ENCODE peak calls at places on chromosome 10, in six cellular contexts. P is HCT116, G is tibial artery, N is fibroblast of lung, B is IMR-90, W is T-helper 22 cell. X is an unnamed sample.

GRCh38 chr10:72126184-72126871 is 38.0 kb upstream of the SPOCK2 start:
- DNase-seq in P (peak), G (no peak), N (peak), B (peak), W (no peak), X (peak)

GRCh38 chr10:74855027-74855426 is 28.6 kb downstream of the KAT6B start:
- DNase-seq in P (no peak), G (no peak), N (no peak), B (no peak), W (no peak), X (peak)

GRCh38 chr10:29646238-29646902 is 11.6 kb upstream of the SVIL start:
- DNase-seq in P (no peak), G (peak), N (peak), B (peak), W (no peak), X (peak)

GRCh38 chr10:71772832-71773220 is 494 bp downstream of the VSIR start:
- DNase-seq in P (no peak), G (no peak), N (no peak), B (no peak), W (no peak), X (no peak)

GRCh38 chr10:103824281-103824680 is 31.1 kb downstream of the SH3PXD2A start:
- DNase-seq in P (no peak), G (no peak), N (no peak), B (no peak), W (no peak), X (no peak)

GRCh38 chr10:46530249-46531186 is 25.9 kb downstream of the GPRIN2 start:
- DNase-seq in P (no peak), G (no peak), N (peak), B (peak), W (no peak), X (peak)

GRCh38 chr10:132526676-132527075 is 10.9 kb upstream of the INPP5A start:
- DNase-seq in P (no peak), G (peak), N (peak), B (peak), W (no peak), X (no peak)

GRCh38 chr10:34492081-34492480 is 323.0 kb downstream of the PARD3 start:
- DNase-seq in P (no peak), G (no peak), N (no peak), B (no peak), W (no peak), X (peak)

GRCh38 chr10:70940834-70941568 is 52.6 kb upstream of the PCBD1 start:
- DNase-seq in P (no peak), G (no peak), N (peak), B (no peak), W (no peak), X (peak)

GRCh38 chr10:97676770-97677581 is 10.1 kb downstream of the AVPI1 start:
- DNase-seq in P (no peak), G (no peak), N (peak), B (peak), W (no peak), X (peak)

GRCh38 chr10:11344550-11344949 is 266.9 kb downstream of the USP6NL start:
- DNase-seq in P (no peak), G (no peak), N (no peak), B (no peak), W (no peak), X (no peak)

GRCh38 chr10:128437786-128438350 is 311.6 kb upstream of the MKI67 start:
- DNase-seq in P (no peak), G (no peak), N (no peak), B (no peak), W (no peak), X (no peak)

GRCh38 chr10:61841338-61841875 is 60.1 kb upstream of the ARID5B start:
- DNase-seq in P (no peak), G (no peak), N (no peak), B (no peak), W (no peak), X (no peak)

GRCh38 chr10:63042256-63042655 is 90.9 kb upstream of the NRBF2 start:
- DNase-seq in P (no peak), G (no peak), N (no peak), B (no peak), W (no peak), X (no peak)

GRCh38 chr10:49182776-49183175 is 5.4 kb downstream of the TMEM273 start:
- DNase-seq in P (no peak), G (no peak), N (no peak), B (no peak), W (no peak), X (no peak)

GRCh38 chr10:24277771-24278518 is 69.0 kb downstream of the KIAA1217 start:
- DNase-seq in P (no peak), G (no peak), N (no peak), B (no peak), W (no peak), X (no peak)

GRCh38 chr10:8235253-8236027 is 181.0 kb downstream of the GATA3 start:
- DNase-seq in P (no peak), G (no peak), N (no peak), B (no peak), W (no peak), X (no peak)

GRCh38 chr10:121309164-121309563 is 289.1 kb downstream of the FGFR2 start:
- DNase-seq in P (no peak), G (no peak), N (no peak), B (no peak), W (no peak), X (no peak)

GRCh38 chr10:26697163-26697921 is at the start of gene PDSS1:
- DNase-seq in P (peak), G (peak), N (peak), B (peak), W (peak), X (peak)

GRCh38 chr10:55144001-55144400 is 343.0 kb upstream of the PCDH15 start:
- DNase-seq in P (no peak), G (no peak), N (peak), B (no peak), W (no peak), X (no peak)

GRCh38 chr10:70617798-70618568 is 15.4 kb upstream of the PRF1 start:
- DNase-seq in P (no peak), G (no peak), N (peak), B (peak), W (no peak), X (peak)

GRCh38 chr10:49323171-49323895 is 24.4 kb downstream of the C10orf71 start:
- DNase-seq in P (no peak), G (no peak), N (no peak), B (no peak), W (no peak), X (peak)

GRCh38 chr10:100656479-100656878 is 88.9 kb upstream of the PAX2 start:
- DNase-seq in P (no peak), G (no peak), N (peak), B (no peak), W (no peak), X (peak)

GRCh38 chr10:22597142-22597541 is 117.2 kb downstream of the PIP4K2A start:
- DNase-seq in P (no peak), G (no peak), N (no peak), B (peak), W (no peak), X (peak)

GRCh38 chr10:71766717-71767419 is 6.5 kb downstream of the VSIR start:
- DNase-seq in P (peak), G (peak), N (peak), B (peak), W (no peak), X (peak)

GRCh38 chr10:93071674-93072224 is 1.9 kb upstream of the CYP26A1 start:
- DNase-seq in P (no peak), G (no peak), N (no peak), B (no peak), W (no peak), X (peak)

GRCh38 chr10:114607358-114607998 is 50.6 kb downstream of the ABLIM1 start:
- DNase-seq in P (no peak), G (no peak), N (peak), B (peak), W (no peak), X (no peak)

GRCh38 chr10:93837783-93838677 is 55.7 kb upstream of the SLC35G1 start:
- DNase-seq in P (no peak), G (peak), N (no peak), B (no peak), W (no peak), X (peak)

X was measured in NCI-H69.